ENCODE peak calls at places on chromosomes 7 and 10, in eight cellular contexts. F is amygdala; A is lower lobe of right lung; K is AG08395; T is DMS153; G is GM03348; Z is fibroblast of lung; Q is stimulated activated CD8-positive, alpha-beta memory T cell treated with anti-CD3 and anti-CD28 coated beads, Interleukin-15, amount 100 ng/mL, for 48 hours. E is an unnamed sample.

GRCh38 chr10:127996586-127996985 is 89.7 kb downstream of the PTPRE start:
- DNase-seq in F (no peak), A (peak; percentile 63), K (peak; percentile 59), T (no peak), G (peak; percentile 67), Z (peak; percentile 24), Q (no peak), E (no peak)

GRCh38 chr10:127142141-127142540 is 54.2 kb downstream of the INSYN2A start:
- DNase-seq in F (no peak), A (no peak), K (no peak), T (no peak), G (no peak), Z (no peak), Q (no peak), E (no peak)

GRCh38 chr10:29962451-29962850 is 96.9 kb downstream of the JCAD start:
- DNase-seq in F (no peak), A (no peak), K (no peak), T (no peak), G (no peak), Z (no peak), Q (no peak), E (no peak)

GRCh38 chr7:73437699-73438416 is 4.3 kb downstream of the FZD9 start:
- DNase-seq in F (no peak), A (no peak), K (no peak), T (no peak), G (no peak), Z (no peak), Q (no peak), E (no peak)

GRCh38 chr10:10235003-10235402 is 782.7 kb upstream of the CELF2 start:
- DNase-seq in F (no peak), A (no peak), K (no peak), T (no peak), G (no peak), Z (no peak), Q (no peak), E (no peak)

GRCh38 chr10:34655286-34656170 is 159.6 kb downstream of the PARD3 start:
- DNase-seq in F (no peak), A (no peak), K (peak; percentile 61), T (peak; percentile 8), G (peak; percentile 66), Z (peak; percentile 81), Q (no peak), E (peak; percentile 85)

GRCh38 chr10:1043532-1043995 is 5.4 kb downstream of the IDI1 start:
- DNase-seq in F (no peak), A (peak; percentile 57), K (no peak), T (no peak), G (no peak), Z (no peak), Q (no peak), E (no peak)

GRCh38 chr10:25417611-25418010 is 242.8 kb downstream of the GPR158 start:
- DNase-seq in F (no peak), A (no peak), K (no peak), T (no peak), G (no peak), Z (no peak), Q (no peak), E (no peak)

GRCh38 chr7:108420482-108420908 is 35.7 kb downstream of the NRCAM start:
- DNase-seq in F (no peak), A (no peak), K (no peak), T (no peak), G (no peak), Z (no peak), Q (no peak), E (peak; percentile 16)

GRCh38 chr10:61961278-61961677 is 59.8 kb downstream of the ARID5B start:
- DNase-seq in F (no peak), A (no peak), K (no peak), T (no peak), G (no peak), Z (no peak), Q (no peak), E (no peak)

GRCh38 chr10:125006188-125006680 is 64.3 kb downstream of the ZRANB1 start:
- DNase-seq in F (no peak), A (no peak), K (no peak), T (no peak), G (peak; percentile 52), Z (no peak), Q (no peak), E (no peak)

GRCh38 chr10:78000956-78001472 is 28.3 kb downstream of the POLR3A start:
- DNase-seq in F (no peak), A (no peak), K (no peak), T (no peak), G (no peak), Z (no peak), Q (no peak), E (no peak)

GRCh38 chr7:14836006-14836405 is 66.5 kb downstream of the DGKB start:
- DNase-seq in F (no peak), A (no peak), K (no peak), T (no peak), G (no peak), Z (peak; percentile 26), Q (no peak), E (no peak)

GRCh38 chr7:140675726-140676125 is 3.0 kb downstream of the ADCK2 start:
- DNase-seq in F (no peak), A (no peak), K (no peak), T (no peak), G (no peak), Z (no peak), Q (no peak), E (no peak)

GRCh38 chr10:14554091-14554842 is 220.4 kb downstream of the FAM107B start:
- DNase-seq in F (no peak), A (no peak), K (no peak), T (peak; percentile 13), G (no peak), Z (no peak), Q (no peak), E (no peak)

GRCh38 chr10:42865716-42866114 is 83.1 kb downstream of the BMS1 start:
- DNase-seq in F (no peak), A (no peak), K (no peak), T (no peak), G (no peak), Z (no peak), Q (no peak), E (no peak)

GRCh38 chr7:131525820-131526219 is 30.6 kb downstream of the PODXL start:
- DNase-seq in F (no peak), A (no peak), K (no peak), T (no peak), G (no peak), Z (no peak), Q (no peak), E (no peak)

GRCh38 chr7:46393142-46393541 is 472.1 kb upstream of the IGFBP3 start:
- DNase-seq in F (no peak), A (no peak), K (no peak), T (no peak), G (no peak), Z (peak; percentile 74), Q (no peak), E (no peak)

GRCh38 chr10:104197364-104197763 is 34.8 kb downstream of the CFAP43 start:
- DNase-seq in F (no peak), A (no peak), K (no peak), T (peak; percentile 70), G (no peak), Z (no peak), Q (no peak), E (no peak)

E was measured in astrocyte of the spinal cord.